ENCODE peak calls at places on chromosome 9, in five cellular contexts. X is prostate gland, O is OCI-LY7, M is cardiac muscle cell, R is HFF-Myc. W is an unnamed sample.

GRCh38 chr9:93826209-93826608 is 128.9 kb downstream of the BARX1 start:
- DNase-seq in R (no peak), M (no peak), X (no peak), O (no peak), W (no peak)

GRCh38 chr9:112233769-112234168 is 58.7 kb upstream of the SUSD1 start:
- DNase-seq in R (no peak), M (no peak), X (no peak), O (no peak), W (no peak)

GRCh38 chr9:93525476-93525875 is 50.9 kb upstream of the PHF2 start:
- DNase-seq in M (no peak), O (no peak), R (no peak), X (no peak), W (no peak)

GRCh38 chr9:21933281-21933680 is 60.9 kb downstream of the CDKN2A start:
- DNase-seq in R (no peak), O (no peak), M (no peak), X (no peak), W (no peak)

GRCh38 chr9:120531683-120532300 is 48.2 kb downstream of the CDK5RAP2 start:
- DNase-seq in M (peak), R (peak), O (peak), X (no peak), W (peak)

GRCh38 chr9:18141681-18142080 is 332.3 kb upstream of the ADAMTSL1 start:
- DNase-seq in R (no peak), X (no peak), M (no peak), O (no peak), W (no peak)

GRCh38 chr9:134066546-134066922 is 1.3 kb downstream of the BRD3 start:
- DNase-seq in R (no peak), O (peak), M (peak), X (no peak), W (no peak)

GRCh38 chr9:87766697-87767096 is 40.8 kb downstream of the CTSL start:
- DNase-seq in M (no peak), X (peak), R (no peak), O (no peak), W (peak)

GRCh38 chr9:75197521-75197920 is 109.2 kb downstream of the OSTF1 start:
- DNase-seq in R (no peak), O (no peak), X (no peak), M (no peak), W (no peak)

GRCh38 chr9:121272401-121272948 is 4.5 kb downstream of the GSN start:
- DNase-seq in M (no peak), R (no peak), X (no peak), O (no peak), W (no peak)

GRCh38 chr9:121447341-121447834 is 52.3 kb downstream of the GGTA1 start:
- DNase-seq in X (no peak), R (peak), O (no peak), M (no peak), W (no peak)

GRCh38 chr9:19926774-19927173 is 137.9 kb upstream of the SLC24A2 start:
- DNase-seq in O (no peak), M (no peak), R (no peak), X (no peak), W (no peak)

DNA sequence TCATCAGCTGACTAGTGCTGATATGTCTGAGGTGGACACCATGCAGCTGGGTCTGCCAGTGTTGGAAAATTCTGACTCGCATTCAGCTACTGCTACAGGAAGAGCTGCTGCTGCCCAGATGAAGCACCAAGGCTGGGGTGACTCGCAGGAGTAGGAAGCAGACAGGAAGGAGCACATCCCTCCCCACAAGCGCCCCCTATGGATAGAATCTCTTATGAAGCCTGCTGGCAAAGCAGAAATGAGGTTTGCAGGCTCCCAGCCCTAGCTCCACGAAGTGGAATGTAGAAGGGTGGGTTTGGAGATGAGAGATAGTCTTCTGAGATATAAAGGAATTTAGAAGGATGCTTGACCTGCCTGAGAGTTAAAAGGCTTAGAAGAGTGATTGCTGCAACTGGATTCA is 443.0 kb downstream of the ACTL7B start:
- DNase-seq in M (no peak), R (peak), O (peak), X (no peak), W (no peak)
- TF ChIP-seq CTCF in M (peak), R (peak), O (peak), X (no peak), W (no peak)

GRCh38 chr9:12718482-12719026 is 25.4 kb downstream of the TYRP1 start:
- DNase-seq in M (peak), X (no peak), O (no peak), R (no peak), W (no peak)

GRCh38 chr9:12717907-12718306 is 24.7 kb downstream of the TYRP1 start:
- DNase-seq in O (no peak), X (no peak), M (no peak), R (no peak), W (no peak)

GRCh38 chr9:12715268-12715667 is 22.1 kb downstream of the TYRP1 start:
- DNase-seq in X (no peak), O (no peak), R (no peak), M (no peak), W (no peak)

GRCh38 chr9:12719431-12719830 is 26.2 kb downstream of the TYRP1 start:
- DNase-seq in M (peak), X (no peak), R (no peak), O (peak), W (no peak)

GRCh38 chr9:12716823-12717222 is 23.6 kb downstream of the TYRP1 start:
- DNase-seq in X (no peak), O (no peak), M (no peak), R (no peak), W (no peak)
- TF ChIP-seq CTCF in X (no peak), O (peak), M (peak), R (no peak), W (peak)

DNA sequence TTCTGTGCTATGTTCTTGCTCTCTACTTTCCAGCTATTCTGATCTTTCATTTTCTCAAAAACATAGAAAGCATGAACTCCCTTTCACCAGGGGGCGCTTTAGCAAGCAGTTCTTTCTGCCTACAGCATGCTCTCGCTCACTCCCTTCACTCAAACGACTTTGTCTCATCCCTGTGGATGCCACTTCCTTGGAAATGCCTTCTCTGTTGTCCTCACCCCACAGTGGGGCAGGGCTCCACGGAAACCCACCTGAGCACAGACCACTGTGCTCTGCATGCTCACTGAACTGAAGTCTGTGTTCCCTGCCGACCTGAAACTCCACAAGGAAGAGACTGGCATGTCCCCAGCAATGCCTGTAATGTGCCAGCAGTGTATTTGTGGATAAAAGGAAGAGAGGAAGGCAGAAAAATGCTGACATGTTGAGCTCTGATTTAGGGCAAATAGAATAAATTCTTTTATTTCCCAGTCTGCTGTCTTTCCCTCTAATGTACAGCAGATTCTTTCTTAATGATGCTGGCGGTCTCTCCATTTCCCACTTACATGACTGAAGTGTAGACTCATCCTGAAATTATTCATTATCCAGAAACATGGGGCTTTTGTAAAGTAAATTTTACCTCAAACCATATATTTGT is 4.9 kb upstream of the ROR2 start:
- DNase-seq in R (peak), M (peak), X (peak), O (peak), W (peak)
- TF ChIP-seq CTCF in R (peak), M (peak), X (peak), O (peak), W (peak)

DNA sequence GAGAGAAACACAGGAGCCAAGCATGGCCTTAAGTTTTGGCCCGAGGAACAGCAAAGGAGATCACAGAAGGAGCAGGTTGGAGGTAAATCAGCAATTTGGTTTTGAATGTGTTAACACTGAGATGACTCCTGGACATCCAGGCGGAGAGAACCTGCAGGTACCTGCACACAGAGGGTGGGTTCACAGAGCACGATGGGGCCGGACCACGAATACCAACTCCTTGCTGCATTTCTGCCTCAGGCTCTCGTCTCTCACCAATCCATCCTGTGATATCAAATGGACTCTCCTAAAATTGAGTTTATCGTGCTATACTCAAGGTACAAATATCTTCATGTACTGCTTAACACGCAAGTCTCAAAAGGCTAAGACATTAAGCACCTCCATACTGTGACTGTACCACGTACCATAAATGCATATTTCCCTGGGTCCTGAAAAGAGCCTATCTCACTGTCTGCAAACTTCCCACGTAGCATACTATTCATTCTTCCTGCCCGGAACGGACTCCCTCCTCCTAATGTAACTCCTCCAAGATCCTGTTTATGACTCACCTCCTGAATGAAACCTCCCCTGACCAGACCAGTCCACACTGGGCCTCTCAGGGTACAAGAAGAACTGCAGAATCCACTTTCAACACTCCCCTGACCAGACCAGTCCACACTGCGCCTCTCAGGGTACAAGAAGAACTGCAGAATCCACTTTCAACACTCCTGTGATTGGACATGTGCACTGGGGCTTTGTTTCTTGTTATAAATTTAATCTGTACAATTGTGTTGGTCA is 380.8 kb upstream of the RFX3 start:
- DNase-seq in R (peak), M (no peak), X (no peak), O (no peak), W (no peak)
- TF ChIP-seq CTCF in R (no peak), M (peak), X (no peak), O (no peak), W (no peak)

GRCh38 chr9:124206391-124206790 is 51.4 kb upstream of the NEK6 start:
- DNase-seq in M (no peak), X (no peak), O (peak), R (no peak), W (no peak)

GRCh38 chr9:124208571-124208970 is 49.2 kb upstream of the NEK6 start:
- DNase-seq in O (no peak), X (no peak), M (no peak), R (no peak), W (no peak)

GRCh38 chr9:124210697-124211096 is 47.1 kb upstream of the NEK6 start:
- DNase-seq in X (no peak), M (no peak), R (no peak), O (no peak), W (no peak)

GRCh38 chr9:124209774-124210173 is 48.0 kb upstream of the NEK6 start:
- DNase-seq in M (no peak), O (no peak), R (no peak), X (no peak), W (no peak)

GRCh38 chr9:124209279-124209678 is 48.5 kb upstream of the NEK6 start:
- DNase-seq in M (no peak), O (no peak), X (no peak), R (no peak), W (no peak)
- TF ChIP-seq CTCF in M (no peak), O (no peak), X (no peak), R (no peak), W (no peak)

DNA sequence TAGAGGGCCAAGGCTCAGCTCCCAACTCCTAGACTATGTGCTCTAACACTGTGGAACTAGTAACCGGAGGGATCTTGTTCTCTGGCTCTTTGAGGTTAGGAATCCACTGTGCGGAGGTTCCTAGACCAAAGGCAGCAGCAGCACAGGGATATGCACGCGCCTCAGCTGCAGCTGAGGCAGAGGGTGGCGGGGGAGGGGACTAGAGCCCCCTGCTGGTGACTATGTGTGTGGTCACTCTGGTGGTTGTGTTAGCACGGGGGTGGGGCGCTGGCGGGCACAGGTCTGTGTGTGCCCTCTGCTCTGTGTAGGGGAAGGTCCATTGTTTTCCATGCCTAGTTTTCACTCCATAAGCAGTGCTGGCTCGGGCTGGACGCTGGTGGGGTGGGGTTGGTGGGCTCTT is 458.0 kb upstream of the IZUMO3 start:
- DNase-seq in O (peak), R (no peak), X (no peak), M (peak), W (no peak)
- TF ChIP-seq CTCF in O (peak), R (no peak), X (no peak), M (no peak), W (peak)